ENCODE peak calls at places on chromosome 1, in five cellular contexts. M is body of pancreas; H is stimulated activated CD4-positive, alpha-beta T cell treated with anti-CD3 and anti-CD28 coated beads, TNF-alpha, amount 100 ng/mL, for 4 hours; L is ascending aorta; J is AG09319. A is an unnamed sample.
A peak's percentile ranks its signal among the peaks of the same experiment; 100 is the strongest.

GRCh38 chr1:202376247-202376646 is 27.7 kb downstream of the PPP1R12B start:
- DNase-seq in J (no peak), H (no peak), L (no peak), M (no peak), A (no peak)

GRCh38 chr1:174160603-174161002 is 1.3 kb downstream of the RABGAP1L start:
- DNase-seq in L (no peak), J (no peak), M (no peak), H (no peak), A (no peak)

GRCh38 chr1:84632142-84632541 is 57.9 kb upstream of the CTBS start:
- DNase-seq in M (no peak), J (no peak), L (no peak), H (no peak), A (no peak)

GRCh38 chr1:55959136-55959548 is 620.2 kb downstream of the PLPP3 start:
- DNase-seq in M (no peak), H (no peak), J (no peak), L (no peak), A (no peak)

GRCh38 chr1:206923009-206923960 is 1.5 kb upstream of the FCMR start:
- DNase-seq in H (peak; percentile 46), L (no peak), J (no peak), M (peak; percentile 13), A (peak; percentile 49)

GRCh38 chr1:85296980-85297379 is 20.5 kb upstream of the BCL10 start:
- DNase-seq in H (no peak), M (no peak), J (no peak), L (no peak), A (no peak)

GRCh38 chr1:206479164-206480125 is 9.2 kb downstream of the IKBKE start:
- DNase-seq in J (peak; percentile 58), M (peak; percentile 85), H (peak; percentile 49), L (no peak), A (peak; percentile 86)

GRCh38 chr1:6614019-6614952 is 755 bp downstream of the PHF13 start:
- DNase-seq in J (no peak), L (no peak), H (peak; percentile 43), M (peak; percentile 61), A (peak; percentile 89)

GRCh38 chr1:116521186-116521585 is 49.6 kb downstream of the CD58 start:
- DNase-seq in L (no peak), J (no peak), M (no peak), H (no peak), A (no peak)